ENCODE peak calls at places on chromosomes 1 and 21, in seven cellular contexts. One of them, this sample, is unnamed.

GRCh38 chr21:17513214-17514123 is 626 bp downstream of the CXADR start:
- DNase-seq in HepG2: peak; percentile 16
- DNase-seq in HCT116: no peak
- DNase-seq in GM12878: no peak
- DNase-seq in SK-N-SH: peak; percentile 74
- DNase-seq in H1: peak; percentile 67
- DNase-seq in K562: no peak
- DNase-seq in this sample: no peak

GRCh38 chr1:94322696-94323095 is 85.3 kb upstream of the ARHGAP29 start:
- DNase-seq in K562: no peak
- DNase-seq in H1: no peak
- DNase-seq in GM12878: no peak
- DNase-seq in HepG2: no peak
- DNase-seq in SK-N-SH: no peak
- DNase-seq in HCT116: peak; percentile 84
- DNase-seq in this sample: no peak

GRCh38 chr1:26578167-26578566 is 48.6 kb downstream of the RPS6KA1 start:
- DNase-seq in K562: no peak
- DNase-seq in HCT116: no peak
- DNase-seq in SK-N-SH: no peak
- DNase-seq in H1: no peak
- DNase-seq in HepG2: no peak
- DNase-seq in GM12878: no peak
- DNase-seq in this sample: no peak

GRCh38 chr1:101295212-101295611 is 58.4 kb downstream of the S1PR1 start:
- DNase-seq in HepG2: no peak
- DNase-seq in HCT116: no peak
- DNase-seq in SK-N-SH: no peak
- DNase-seq in K562: no peak
- DNase-seq in GM12878: no peak
- DNase-seq in H1: no peak
- DNase-seq in this sample: no peak

GRCh38 chr1:70495370-70495769 is 84.3 kb downstream of the CTH start:
- DNase-seq in HepG2: no peak
- DNase-seq in GM12878: no peak
- DNase-seq in K562: no peak
- DNase-seq in SK-N-SH: no peak
- DNase-seq in H1: no peak
- DNase-seq in HCT116: no peak
- DNase-seq in this sample: no peak

GRCh38 chr1:41486053-41486891 is 1.8 kb upstream of the EDN2 start:
- DNase-seq in HepG2: no peak
- DNase-seq in GM12878: peak; percentile 26
- DNase-seq in K562: no peak
- DNase-seq in H1: no peak
- DNase-seq in SK-N-SH: no peak
- DNase-seq in HCT116: no peak
- DNase-seq in this sample: no peak

GRCh38 chr1:171985639-171986038 is 144.3 kb downstream of the DNM3 start:
- DNase-seq in GM12878: no peak
- DNase-seq in SK-N-SH: peak; percentile 17
- DNase-seq in HCT116: peak; percentile 6
- DNase-seq in HepG2: no peak
- DNase-seq in K562: peak; percentile 55
- DNase-seq in H1: no peak
- DNase-seq in this sample: peak; percentile 27

GRCh38 chr1:55129194-55129728 is 85.9 kb downstream of the USP24 start:
- DNase-seq in SK-N-SH: no peak
- DNase-seq in HepG2: no peak
- DNase-seq in H1: no peak
- DNase-seq in GM12878: no peak
- DNase-seq in K562: no peak
- DNase-seq in HCT116: no peak
- DNase-seq in this sample: no peak

GRCh38 chr1:107272321-107272720 is 131.5 kb downstream of the NTNG1 start:
- DNase-seq in GM12878: no peak
- DNase-seq in H1: no peak
- DNase-seq in HCT116: no peak
- DNase-seq in K562: no peak
- DNase-seq in SK-N-SH: no peak
- DNase-seq in HepG2: no peak
- DNase-seq in this sample: no peak

GRCh38 chr1:178575611-178576331 is 62.9 kb downstream of the TEX35 start:
- DNase-seq in HepG2: no peak
- DNase-seq in H1: no peak
- DNase-seq in HCT116: no peak
- DNase-seq in K562: no peak
- DNase-seq in GM12878: peak; percentile 19
- DNase-seq in SK-N-SH: no peak
- DNase-seq in this sample: peak; percentile 20

GRCh38 chr1:205416326-205416725 is 5.5 kb downstream of the LEMD1 start:
- DNase-seq in GM12878: no peak
- DNase-seq in HepG2: no peak
- DNase-seq in K562: no peak
- DNase-seq in SK-N-SH: no peak
- DNase-seq in H1: no peak
- DNase-seq in HCT116: no peak
- DNase-seq in this sample: no peak

GRCh38 chr21:35207322-35207721 is 158.2 kb upstream of the RUNX1 start:
- DNase-seq in HCT116: no peak
- DNase-seq in GM12878: no peak
- DNase-seq in SK-N-SH: no peak
- DNase-seq in K562: no peak
- DNase-seq in H1: no peak
- DNase-seq in HepG2: no peak
- DNase-seq in this sample: no peak

GRCh38 chr21:35203093-35204021 is 154.3 kb upstream of the RUNX1 start:
- DNase-seq in SK-N-SH: no peak
- DNase-seq in HCT116: no peak
- DNase-seq in GM12878: no peak
- DNase-seq in H1: no peak
- DNase-seq in HepG2: no peak
- DNase-seq in K562: no peak
- DNase-seq in this sample: no peak

GRCh38 chr21:35206141-35207125 is 157.3 kb upstream of the RUNX1 start:
- DNase-seq in HCT116: no peak
- DNase-seq in H1: no peak
- DNase-seq in GM12878: no peak
- DNase-seq in HepG2: no peak
- DNase-seq in K562: peak; percentile 83
- DNase-seq in SK-N-SH: no peak
- DNase-seq in this sample: peak; percentile 51

GRCh38 chr21:35204125-35204524 is 155.0 kb upstream of the RUNX1 start:
- DNase-seq in HCT116: no peak
- DNase-seq in GM12878: no peak
- DNase-seq in HepG2: no peak
- DNase-seq in K562: no peak
- DNase-seq in SK-N-SH: no peak
- DNase-seq in H1: no peak
- DNase-seq in this sample: no peak

GRCh38 chr21:35204850-35205564 is 155.9 kb upstream of the RUNX1 start:
- DNase-seq in HCT116: no peak
- DNase-seq in GM12878: no peak
- DNase-seq in H1: no peak
- DNase-seq in SK-N-SH: no peak
- DNase-seq in K562: peak; percentile 76
- DNase-seq in HepG2: no peak
- DNase-seq in this sample: no peak
- TF ChIP-seq JUND in HCT116: no peak
- TF ChIP-seq JUND in GM12878: no peak
- TF ChIP-seq JUND in H1: no peak
- TF ChIP-seq JUND in SK-N-SH: no peak
- TF ChIP-seq JUND in K562: no peak
- TF ChIP-seq JUND in HepG2: no peak
- TF ChIP-seq JUND in this sample: no peak

DNA sequence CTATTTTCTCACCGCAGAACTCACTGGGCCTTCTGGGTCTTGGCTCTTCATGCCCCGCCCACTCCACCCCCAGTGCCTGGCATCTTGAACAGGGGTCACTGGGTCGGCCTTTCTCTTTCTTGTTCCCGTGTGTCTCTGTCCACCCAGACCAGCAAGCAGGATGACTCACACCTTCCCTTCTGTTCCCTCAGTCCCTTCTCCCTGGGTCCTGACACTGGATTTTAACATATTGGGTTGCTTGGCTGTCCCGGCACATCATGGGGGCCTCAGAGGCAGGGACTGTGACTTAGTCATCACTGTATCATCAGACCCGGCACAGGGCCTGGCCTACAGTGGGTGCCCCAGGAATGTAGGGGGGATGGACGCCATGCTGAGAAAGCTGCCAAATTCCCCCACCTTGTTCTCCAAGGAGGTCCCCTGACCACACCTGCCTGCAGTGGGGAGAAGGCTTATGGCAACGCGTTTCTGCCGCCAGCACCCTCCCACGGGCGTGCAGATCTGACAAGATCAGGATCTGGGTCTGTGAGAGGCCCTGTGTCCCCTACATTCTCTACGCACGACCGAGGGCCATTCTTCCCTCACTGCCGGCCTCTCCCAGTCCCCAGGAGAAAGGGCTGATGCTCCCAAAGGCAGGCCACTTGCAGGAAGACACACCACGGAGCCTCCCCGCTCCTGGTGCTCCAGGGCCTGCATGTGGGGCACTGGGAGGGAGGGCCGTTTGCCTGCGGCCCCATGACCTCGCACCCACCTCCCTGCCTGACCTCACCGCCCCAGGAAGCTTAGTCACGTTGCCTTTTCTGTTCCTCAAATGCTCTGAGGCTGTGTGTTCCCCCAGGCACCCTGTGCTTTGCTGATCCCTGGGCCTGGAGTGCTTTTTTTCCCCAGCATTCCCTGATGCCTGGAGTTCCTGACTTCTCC is 157.2 kb upstream of the TMEM51 start:
- DNase-seq in HepG2: peak; percentile 74
- DNase-seq in HCT116: peak; percentile 67
- DNase-seq in K562: peak; percentile 80
- DNase-seq in SK-N-SH: peak; percentile 37
- DNase-seq in GM12878: no peak
- DNase-seq in H1: no peak
- DNase-seq in this sample: no peak
- TF ChIP-seq JUND in HepG2: no peak
- TF ChIP-seq JUND in HCT116: peak; percentile 87
- TF ChIP-seq JUND in K562: peak; percentile 62
- TF ChIP-seq JUND in SK-N-SH: peak; percentile 71
- TF ChIP-seq JUND in GM12878: no peak
- TF ChIP-seq JUND in H1: peak; percentile 59
- TF ChIP-seq JUND in this sample: no peak

DNA sequence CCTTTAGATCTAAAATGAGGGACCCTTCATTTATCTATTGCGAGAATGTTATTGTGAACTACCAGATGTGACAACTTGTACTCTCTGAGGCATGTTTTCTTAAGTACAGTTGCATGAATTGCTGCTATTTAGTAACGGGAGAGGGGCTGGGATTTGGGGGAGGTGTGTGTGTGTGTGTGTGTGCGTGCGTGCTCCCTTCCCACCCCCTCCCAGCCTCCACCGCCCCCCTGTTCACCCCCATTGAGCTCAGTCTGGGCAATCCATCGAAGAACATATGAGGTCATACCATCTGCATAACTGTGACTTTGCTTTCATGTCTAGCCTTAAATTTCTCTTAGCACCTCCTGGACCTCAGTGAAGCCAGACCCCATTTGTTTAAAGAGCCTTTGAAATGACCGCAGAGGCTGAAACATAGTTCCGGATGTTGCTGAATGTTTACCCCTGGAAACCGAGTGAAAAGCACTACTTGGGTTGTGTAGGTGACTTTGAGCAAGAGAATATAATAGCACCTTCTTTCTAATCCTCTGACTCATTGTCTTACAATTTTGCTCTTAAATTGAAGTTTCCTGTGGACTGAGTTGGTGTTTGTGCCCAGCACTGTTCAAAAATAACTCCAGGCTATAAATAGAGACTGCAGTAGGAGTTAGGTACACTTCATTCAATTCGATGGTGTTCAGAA is 75.4 kb downstream of the UBE4B start:
- DNase-seq in HepG2: no peak
- DNase-seq in GM12878: no peak
- DNase-seq in H1: no peak
- DNase-seq in HCT116: peak; percentile 91
- DNase-seq in SK-N-SH: no peak
- DNase-seq in K562: no peak
- DNase-seq in this sample: no peak
- TF ChIP-seq JUND in HepG2: no peak
- TF ChIP-seq JUND in GM12878: no peak
- TF ChIP-seq JUND in H1: no peak
- TF ChIP-seq JUND in HCT116: peak; percentile 82
- TF ChIP-seq JUND in SK-N-SH: peak; percentile 75
- TF ChIP-seq JUND in K562: no peak
- TF ChIP-seq JUND in this sample: no peak

GRCh38 chr1:84940481-84940880 is 47.5 kb upstream of the LPAR3 start:
- DNase-seq in HCT116: no peak
- DNase-seq in H1: no peak
- DNase-seq in SK-N-SH: no peak
- DNase-seq in GM12878: no peak
- DNase-seq in K562: no peak
- DNase-seq in HepG2: no peak
- DNase-seq in this sample: no peak

GRCh38 chr1:84947536-84948410 is 49.1 kb downstream of the MCOLN2 start:
- DNase-seq in H1: peak; percentile 48
- DNase-seq in GM12878: no peak
- DNase-seq in HCT116: no peak
- DNase-seq in K562: no peak
- DNase-seq in SK-N-SH: no peak
- DNase-seq in HepG2: no peak
- DNase-seq in this sample: no peak

GRCh38 chr1:84946631-84947030 is 50.3 kb downstream of the MCOLN2 start:
- DNase-seq in H1: no peak
- DNase-seq in SK-N-SH: no peak
- DNase-seq in GM12878: no peak
- DNase-seq in HepG2: no peak
- DNase-seq in K562: no peak
- DNase-seq in HCT116: no peak
- DNase-seq in this sample: no peak

GRCh38 chr1:84941843-84942242 is 48.8 kb upstream of the LPAR3 start:
- DNase-seq in HCT116: no peak
- DNase-seq in SK-N-SH: no peak
- DNase-seq in K562: no peak
- DNase-seq in GM12878: no peak
- DNase-seq in HepG2: no peak
- DNase-seq in H1: no peak
- DNase-seq in this sample: no peak

DNA sequence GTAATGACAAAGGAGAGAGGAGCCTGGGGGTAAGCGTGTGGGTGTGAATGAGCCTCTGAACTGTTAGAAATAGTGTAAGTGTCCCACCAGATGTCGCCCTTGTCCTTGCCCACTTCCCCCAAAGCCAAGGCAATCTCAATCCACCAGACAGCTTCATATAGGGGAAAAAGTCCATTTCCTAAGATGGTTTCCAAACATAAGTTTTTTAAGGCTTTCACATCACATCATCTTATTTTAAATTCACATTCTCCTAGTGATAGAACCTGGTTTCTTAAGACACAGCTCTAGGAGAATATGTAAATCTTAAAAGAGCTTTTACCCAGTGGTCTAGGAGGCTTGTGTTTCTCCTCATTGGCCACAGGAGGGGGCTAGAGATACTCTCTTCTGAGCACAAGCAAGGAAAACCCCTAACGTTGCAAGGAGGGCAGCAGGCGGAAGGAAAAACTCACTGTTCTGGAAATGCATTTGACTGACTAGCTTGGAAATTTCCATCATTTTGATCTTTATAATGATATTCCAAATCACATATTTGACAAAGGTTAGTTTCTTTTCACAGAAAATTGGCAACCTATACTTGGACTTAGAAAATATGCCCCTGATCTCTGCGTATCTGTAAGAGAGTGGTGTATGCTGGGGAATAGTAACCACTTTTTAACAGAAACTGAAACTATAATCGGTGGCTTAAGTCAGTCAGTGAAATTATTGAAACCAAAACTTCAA is 51.9 kb upstream of the LPAR3 start:
- DNase-seq in GM12878: peak; percentile 81
- DNase-seq in HepG2: peak; percentile 84
- DNase-seq in HCT116: peak; percentile 90
- DNase-seq in SK-N-SH: peak; percentile 63
- DNase-seq in K562: peak; percentile 69
- DNase-seq in H1: peak; percentile 61
- DNase-seq in this sample: peak; percentile 8
- TF ChIP-seq JUND in GM12878: no peak
- TF ChIP-seq JUND in HepG2: no peak
- TF ChIP-seq JUND in HCT116: no peak
- TF ChIP-seq JUND in SK-N-SH: no peak
- TF ChIP-seq JUND in K562: peak; percentile 21
- TF ChIP-seq JUND in H1: no peak
- TF ChIP-seq JUND in this sample: no peak